ENCODE peak calls at places on chromosomes 6 and 20, in seven cellular contexts. X, J, W, D, M, U and K are unnamed samples.

GRCh38 chr6:147190556-147190955 is 13.7 kb upstream of the STXBP5 start:
- DNase-seq in X (no peak), J (no peak), W (no peak), D (no peak), M (no peak), U (no peak), K (no peak)

GRCh38 chr20:62010551-62011402 is 54.9 kb downstream of the TAF4 start:
- DNase-seq in X (peak), J (peak), W (peak), D (peak), M (peak), U (peak), K (peak)

GRCh38 chr6:17115251-17116089 is 13.6 kb downstream of the STMND1 start:
- DNase-seq in X (peak), J (peak), W (no peak), D (no peak), M (peak), U (no peak), K (no peak)

GRCh38 chr20:62794007-62794724 is 2.1 kb upstream of the MRGBP start:
- DNase-seq in X (peak), J (peak), W (peak), D (peak), M (peak), U (peak), K (peak)

GRCh38 chr20:16459019-16459700 is 114.1 kb downstream of the KIF16B start:
- DNase-seq in X (peak), J (peak), W (no peak), D (no peak), M (peak), U (no peak), K (no peak)

GRCh38 chr6:72048080-72048479 is 161.7 kb downstream of the RIMS1 start:
- DNase-seq in X (no peak), J (no peak), W (no peak), D (no peak), M (no peak), U (no peak), K (no peak)

GRCh38 chr20:24698706-24699206 is 229.3 kb downstream of the SYNDIG1 start:
- DNase-seq in X (no peak), J (no peak), W (no peak), D (no peak), M (no peak), U (no peak), K (peak)

GRCh38 chr6:156262014-156262413 is 515.2 kb upstream of the ARID1B start:
- DNase-seq in X (no peak), J (no peak), W (no peak), D (no peak), M (no peak), U (no peak), K (no peak)

GRCh38 chr20:35699914-35700624 is 864 bp downstream of the ROMO1 start:
- DNase-seq in X (no peak), J (no peak), W (no peak), D (no peak), M (no peak), U (no peak), K (no peak)

GRCh38 chr20:50673146-50673830 is 18.1 kb downstream of the RIPOR3 start:
- DNase-seq in X (no peak), J (no peak), W (no peak), D (no peak), M (peak), U (no peak), K (no peak)

GRCh38 chr20:51624157-51624731 is 81.7 kb upstream of the NFATC2 start:
- DNase-seq in X (peak), J (peak), W (peak), D (peak), M (peak), U (peak), K (peak)

GRCh38 chr6:708237-708598 is 15.3 kb upstream of the EXOC2 start:
- DNase-seq in X (no peak), J (no peak), W (no peak), D (no peak), M (no peak), U (no peak), K (no peak)

GRCh38 chr6:22320750-22321149 is 23.9 kb upstream of the PRL start:
- DNase-seq in X (peak), J (peak), W (no peak), D (no peak), M (peak), U (no peak), K (no peak)

GRCh38 chr6:168017629-168018028 is 20.2 kb downstream of the KIF25 start:
- DNase-seq in X (no peak), J (no peak), W (no peak), D (no peak), M (no peak), U (no peak), K (no peak)